ENCODE peak calls at places on chromosomes 1 and 21, in seven cellular contexts. F is PC-9, M is endothelial cell of umbilical vein, J is fibroblast of lung, X is HepG2, Q is hepatocyte, K is neural progenitor cell. E is an unnamed sample.

GRCh38 chr21:43001316-43001715 is 27.0 kb downstream of the PKNOX1 start:
- DNase-seq in F (no peak), M (no peak), J (no peak), X (no peak), Q (no peak), K (no peak), E (no peak)

GRCh38 chr1:226610671-226611070 is 62.1 kb downstream of the STUM start:
- DNase-seq in F (no peak), M (no peak), J (no peak), X (no peak), Q (no peak), K (no peak), E (no peak)

GRCh38 chr1:245132771-245133170 is 22.0 kb upstream of the KIF26B start:
- DNase-seq in F (no peak), M (no peak), J (no peak), X (no peak), Q (no peak), K (no peak), E (no peak)

GRCh38 chr1:187877220-187877619 is 1048.5 kb downstream of the PLA2G4A start:
- DNase-seq in F (no peak), M (no peak), J (no peak), X (no peak), Q (no peak), K (peak), E (no peak)

GRCh38 chr1:170640581-170640980 is 23.4 kb upstream of the PRRX1 start:
- DNase-seq in F (no peak), M (no peak), J (peak), X (no peak), Q (no peak), K (no peak), E (peak)

GRCh38 chr21:43916691-43917514 is 51.9 kb downstream of the AGPAT3 start:
- DNase-seq in F (no peak), M (no peak), J (no peak), X (no peak), Q (no peak), K (no peak), E (peak)

GRCh38 chr1:205950280-205950679 is 7.0 kb upstream of the SLC26A9 start:
- DNase-seq in F (peak), M (no peak), J (peak), X (no peak), Q (no peak), K (no peak), E (no peak)

GRCh38 chr1:14871569-14871968 is 273.1 kb downstream of the KAZN start:
- DNase-seq in F (no peak), M (no peak), J (no peak), X (no peak), Q (no peak), K (no peak), E (no peak)

GRCh38 chr1:203025721-203026665 is at the start of gene PPFIA4:
- DNase-seq in F (peak), M (peak), J (peak), X (no peak), Q (peak), K (peak), E (no peak)

GRCh38 chr1:111267801-111268508 is 22.7 kb upstream of the CHIA start:
- DNase-seq in F (no peak), M (no peak), J (no peak), X (no peak), Q (no peak), K (no peak), E (no peak)

GRCh38 chr1:111272081-111272480 is 18.6 kb upstream of the CHIA start:
- DNase-seq in F (no peak), M (no peak), J (no peak), X (no peak), Q (no peak), K (peak), E (no peak)

GRCh38 chr1:111269820-111270406 is 20.7 kb upstream of the CHIA start:
- DNase-seq in F (no peak), M (no peak), J (no peak), X (no peak), Q (no peak), K (no peak), E (no peak)

GRCh38 chr1:111271464-111271801 is 19.2 kb upstream of the CHIA start:
- DNase-seq in F (no peak), M (no peak), J (no peak), X (no peak), Q (no peak), K (no peak), E (no peak)

GRCh38 chr1:111270781-111271463 is 19.7 kb upstream of the CHIA start:
- DNase-seq in F (no peak), M (no peak), J (no peak), X (no peak), Q (no peak), K (no peak), E (no peak)
- TF ChIP-seq EZH2 in F (no peak), M (peak), J (no peak), X (no peak), Q (no peak), K (no peak), E (no peak)

DNA sequence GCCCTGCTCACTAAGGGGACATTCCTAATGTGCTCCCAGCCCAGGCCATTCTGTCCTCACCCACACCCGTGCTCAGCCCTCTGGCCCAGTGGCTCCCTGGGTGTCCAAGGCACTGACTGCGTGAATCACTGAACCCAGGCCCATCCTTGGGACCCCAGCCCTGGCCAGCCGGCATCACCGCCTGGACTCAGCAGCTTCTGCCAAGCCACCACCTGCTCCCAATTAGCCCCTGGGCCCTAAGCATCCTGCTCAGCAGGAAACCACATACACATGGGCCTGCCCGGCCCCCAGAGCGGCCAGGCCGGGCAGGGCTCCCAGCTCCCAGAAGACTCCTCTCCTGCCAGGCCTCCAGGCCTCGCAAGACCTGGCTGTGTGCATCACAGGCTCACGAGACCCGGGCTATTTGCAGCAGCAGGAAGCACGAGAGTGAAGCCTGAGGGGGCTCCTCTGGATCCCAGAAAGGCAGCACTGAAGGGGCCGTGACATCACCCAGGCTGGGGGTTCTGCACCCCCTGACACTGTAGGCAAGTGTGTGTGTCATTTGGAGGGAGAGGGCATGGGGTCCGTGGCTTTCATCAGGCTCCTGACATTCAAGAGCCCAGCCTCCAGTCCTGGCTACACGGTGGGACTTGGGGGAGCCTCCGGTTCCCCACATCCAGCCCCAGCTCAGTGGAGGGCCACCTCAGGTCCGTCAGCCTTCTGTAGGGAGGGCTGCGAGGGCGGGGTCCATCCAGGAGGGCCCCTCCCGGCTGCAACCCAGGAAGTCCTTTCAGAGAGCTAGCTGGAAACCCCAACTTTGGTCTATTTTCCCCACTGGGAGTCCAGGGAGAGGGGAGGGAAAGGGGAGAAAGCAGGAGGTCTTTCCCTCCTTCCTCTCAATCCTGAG is 1.6 kb downstream of the MFAP2 start:
- DNase-seq in F (no peak), M (peak), J (peak), X (no peak), Q (peak), K (peak), E (no peak)
- H3K4me3 ChIP-seq in F (no peak), M (no peak), J (peak), X (no peak), Q (peak), K (peak), E (no peak)

GRCh38 chr1:155719703-155720102 is 30.8 kb downstream of the DAP3 start:
- DNase-seq in F (no peak), M (no peak), J (no peak), X (no peak), Q (no peak), K (no peak), E (no peak)

GRCh38 chr1:155713054-155713453 is 24.2 kb downstream of the DAP3 start:
- DNase-seq in F (no peak), M (no peak), J (no peak), X (no peak), Q (no peak), K (no peak), E (no peak)

GRCh38 chr1:155717041-155717440 is 28.1 kb downstream of the DAP3 start:
- DNase-seq in F (no peak), M (no peak), J (no peak), X (no peak), Q (no peak), K (no peak), E (no peak)

DNA sequence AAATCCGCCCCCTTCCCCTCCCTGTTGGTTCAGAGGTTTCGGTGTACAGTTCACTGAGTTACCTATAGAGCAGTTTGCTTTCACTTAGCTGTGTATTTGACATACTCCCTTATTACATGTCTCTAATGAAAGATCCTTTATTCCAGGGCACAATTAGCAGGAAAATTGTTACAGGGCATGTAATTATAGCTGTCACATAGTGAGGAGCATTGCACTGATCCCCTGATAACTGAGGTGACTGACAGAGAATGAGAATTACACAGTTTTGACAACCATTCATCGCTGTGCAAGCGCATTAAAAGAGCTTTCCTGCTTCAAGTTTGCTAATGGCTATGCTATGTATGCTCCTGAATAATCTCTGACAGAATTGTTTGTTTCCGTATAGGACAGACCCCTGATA is 26.9 kb downstream of the DAP3 start:
- DNase-seq in F (no peak), M (no peak), J (no peak), X (no peak), Q (no peak), K (no peak), E (no peak)
- H3K27ac ChIP-seq in F (no peak), M (no peak), J (no peak), X (no peak), Q (no peak), K (no peak), E (no peak)

GRCh38 chr1:20485527-20486456 is at the start of gene CAMK2N1:
- DNase-seq in F (peak), M (peak), J (peak), X (peak), Q (peak), K (peak), E (no peak)
- TF ChIP-seq EZH2 in F (no peak), M (no peak), J (no peak), X (no peak), Q (no peak), K (no peak), E (no peak)

DNA sequence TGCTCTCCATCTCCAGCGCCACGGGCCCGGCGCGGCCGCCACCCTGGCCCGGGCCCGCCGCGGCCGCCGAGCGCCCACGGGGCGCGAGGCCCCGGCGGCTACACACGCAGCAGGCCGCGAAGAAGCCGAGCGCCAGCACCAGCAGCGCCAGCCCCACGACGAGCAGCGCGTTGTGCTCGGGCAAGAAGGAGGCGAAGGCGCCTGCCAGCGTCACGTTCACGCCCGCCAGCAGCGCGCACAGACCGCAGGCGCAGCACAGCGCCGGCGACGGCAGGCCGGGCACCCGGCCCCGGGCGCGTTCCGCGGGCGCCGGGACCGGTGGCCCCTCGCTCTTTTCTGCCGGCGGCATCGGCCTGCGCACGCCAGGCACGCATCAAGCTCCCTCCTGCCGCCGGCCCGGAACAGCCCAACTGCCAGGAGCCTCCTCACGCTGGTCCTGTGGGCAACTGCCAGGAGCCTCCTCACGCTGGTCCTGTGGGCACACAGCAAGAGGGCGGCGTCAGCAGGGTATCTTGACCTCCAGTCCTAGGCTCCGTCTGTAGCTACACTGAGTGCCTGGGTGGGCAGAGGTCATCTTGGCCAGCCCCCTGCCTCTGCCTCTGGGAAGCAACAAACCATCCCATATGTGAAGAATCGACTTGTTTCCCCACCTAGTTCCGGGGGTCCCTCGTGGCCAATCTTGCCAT is 18.1 kb downstream of the KNCN start:
- DNase-seq in F (peak), M (peak), J (peak), X (no peak), Q (peak), K (peak), E (no peak)
- H3K4me3 ChIP-seq in F (no peak), M (no peak), J (no peak), X (no peak), Q (no peak), K (peak), E (no peak)

DNA sequence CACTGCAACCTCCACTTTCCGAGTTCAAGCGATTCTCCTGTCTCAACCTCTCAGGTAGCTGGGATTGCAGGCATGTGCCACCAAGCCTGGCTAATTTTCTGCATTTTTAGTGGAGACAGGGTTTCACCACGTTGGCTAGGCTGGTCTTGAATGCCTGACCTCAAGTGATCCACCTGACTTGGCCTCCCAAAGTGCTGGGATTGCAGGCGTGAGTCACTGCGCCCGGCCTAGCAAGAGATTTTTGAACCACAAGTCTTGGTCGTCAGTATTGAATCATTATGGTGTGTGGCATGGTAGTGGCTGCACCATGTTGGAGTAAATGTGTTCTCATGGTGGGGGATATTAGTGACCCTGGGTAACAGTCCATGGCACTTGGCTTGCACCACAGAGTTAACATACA is 24.9 kb downstream of the AK4 start:
- DNase-seq in F (no peak), M (no peak), J (no peak), X (no peak), Q (no peak), K (no peak), E (no peak)
- H3K27ac ChIP-seq in F (no peak), M (no peak), J (no peak), X (no peak), Q (no peak), K (no peak), E (no peak)

GRCh38 chr1:157089789-157090188 is 9.8 kb downstream of the ETV3L start:
- DNase-seq in F (no peak), M (no peak), J (no peak), X (no peak), Q (no peak), K (no peak), E (no peak)
- TF ChIP-seq EZH2 in F (no peak), M (no peak), J (no peak), X (no peak), Q (no peak), K (no peak), E (peak)